ENCODE peak calls at places on chromosomes 11 and 22, in nine cellular contexts. Q is epithelial cell of esophagus; P is HAP-1; N is uterus; R is dorsolateral prefrontal cortex; U is CD4-positive, alpha-beta memory T cell; C is adipocyte; O is hepatocyte; A is breast epithelium. K is an unnamed sample.

GRCh38 chr11:27795955-27796861 is 96.0 kb upstream of the BDNF start:
- DNase-seq in Q (no peak), P (peak; percentile 54), N (no peak), R (no peak), U (no peak), C (peak; percentile 9), O (peak; percentile 41), A (no peak), K (no peak)

GRCh38 chr11:33266418-33267215 is 9.4 kb downstream of the HIPK3 start:
- DNase-seq in Q (no peak), P (no peak), N (no peak), R (no peak), U (no peak), C (peak; percentile 92), O (peak; percentile 21), A (no peak), K (peak; percentile 84)

GRCh38 chr22:49525366-49525765 is 302.3 kb downstream of the BRD1 start:
- DNase-seq in Q (no peak), P (no peak), N (no peak), R (no peak), U (no peak), C (no peak), O (no peak), A (no peak), K (no peak)

GRCh38 chr11:72228229-72228843 is 3.8 kb downstream of the INPPL1 start:
- DNase-seq in Q (peak; percentile 49), P (no peak), N (no peak), R (no peak), U (no peak), C (no peak), O (peak; percentile 11), A (peak; percentile 24), K (peak; percentile 8)

GRCh38 chr11:31110825-31111224 is 258.7 kb downstream of the DCDC1 start:
- DNase-seq in Q (no peak), P (no peak), N (no peak), R (no peak), U (no peak), C (no peak), O (no peak), A (no peak), K (peak; percentile 1)

GRCh38 chr11:120334894-120335462 is 1.2 kb upstream of the ARHGEF12 start:
- DNase-seq in Q (peak; percentile 86), P (peak; percentile 72), N (peak; percentile 84), R (no peak), U (peak; percentile 62), C (peak; percentile 93), O (peak; percentile 88), A (peak; percentile 67), K (peak; percentile 91)

GRCh38 chr11:114271316-114271715 is 24.9 kb upstream of the NNMT start:
- DNase-seq in Q (no peak), P (no peak), N (no peak), R (no peak), U (no peak), C (no peak), O (no peak), A (no peak), K (no peak)

GRCh38 chr11:67117667-67118058 is 1.4 kb upstream of the KDM2A start:
- DNase-seq in Q (no peak), P (no peak), N (peak; percentile 36), R (no peak), U (peak; percentile 27), C (no peak), O (peak; percentile 61), A (no peak), K (peak; percentile 24)

DNA sequence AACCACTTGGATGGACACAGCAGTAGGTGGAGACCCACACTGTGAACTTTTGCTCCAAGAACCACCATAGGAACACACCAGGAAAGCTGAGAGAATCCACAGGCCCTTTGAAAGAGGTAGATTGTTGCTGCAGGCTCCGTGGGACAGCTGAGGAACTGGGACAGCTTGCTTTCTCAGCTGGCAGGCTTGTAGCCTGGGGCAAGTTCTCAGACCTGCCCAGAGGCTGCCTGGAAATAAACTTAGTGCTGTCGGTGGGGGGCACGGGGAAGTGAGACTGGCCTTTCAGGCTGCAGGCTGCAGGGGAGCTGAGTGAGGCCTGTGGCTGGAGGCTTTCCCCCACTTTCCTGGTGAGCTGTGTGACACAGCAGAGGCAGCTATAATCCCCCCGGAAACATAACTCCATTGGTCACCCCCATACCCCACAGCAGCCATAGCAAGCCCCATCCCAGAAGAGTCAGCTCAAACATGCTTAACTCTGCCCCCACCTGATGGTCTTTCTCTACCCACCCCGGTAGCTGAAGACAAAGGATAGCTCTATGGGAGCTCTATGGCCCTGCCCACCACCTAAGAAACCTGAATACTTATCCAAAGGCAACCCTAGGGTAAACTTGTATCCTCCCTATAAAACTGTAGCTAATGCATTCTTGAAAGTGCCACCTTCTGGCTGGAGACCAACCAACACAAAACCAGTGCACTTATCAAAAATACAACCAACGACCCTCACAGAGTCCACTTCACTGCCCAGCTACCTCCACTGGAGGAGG is 21.4 kb upstream of the ACRV1 start:
- DNase-seq in Q (no peak), P (no peak), N (no peak), R (no peak), U (no peak), C (no peak), O (no peak), A (no peak), K (no peak)
- H3K4me3 ChIP-seq in Q (no peak overlapping the region), P (no peak overlapping the region), N (no peak overlapping the region), R (no peak overlapping the region), U (no peak overlapping the region), C (no peak overlapping the region), O (no peak overlapping the region), A (no peak overlapping the region), K (no peak overlapping the region)

GRCh38 chr11:62141111-62142042 is 17.6 kb downstream of the INCENP start:
- DNase-seq in Q (no peak), P (no peak), N (no peak), R (no peak), U (no peak), C (no peak), O (no peak), A (no peak), K (no peak)

GRCh38 chr11:62140302-62141110 is 16.7 kb downstream of the INCENP start:
- DNase-seq in Q (no peak), P (no peak), N (no peak), R (no peak), U (no peak), C (no peak), O (no peak), A (no peak), K (no peak)

GRCh38 chr11:62142921-62143320 is 19.1 kb downstream of the INCENP start:
- DNase-seq in Q (no peak), P (no peak), N (no peak), R (no peak), U (no peak), C (no peak), O (no peak), A (no peak), K (peak; percentile 35)

GRCh38 chr11:62143727-62144126 is 19.9 kb downstream of the INCENP start:
- DNase-seq in Q (no peak), P (no peak), N (no peak), R (no peak), U (no peak), C (no peak), O (no peak), A (peak; percentile 10), K (no peak)

GRCh38 chr11:62142043-62142375 is 18.2 kb downstream of the INCENP start:
- DNase-seq in Q (no peak), P (no peak), N (no peak), R (no peak), U (no peak), C (no peak), O (no peak), A (no peak), K (no peak)
- H3K4me3 ChIP-seq in Q (no peak overlapping the region), P (no peak overlapping the region), N (no peak overlapping the region), R (no peak overlapping the region), U (no peak overlapping the region), C (no peak overlapping the region), O (no peak overlapping the region), A (no peak overlapping the region), K (no peak overlapping the region)

GRCh38 chr22:41280854-41281253 is 5.1 kb downstream of the RANGAP1 start:
- DNase-seq in Q (no peak), P (no peak), N (no peak), R (no peak), U (no peak), C (no peak), O (no peak), A (no peak), K (no peak)

GRCh38 chr22:41286639-41287091 is 678 bp upstream of the RANGAP1 start:
- DNase-seq in Q (no peak), P (peak; percentile 23), N (no peak), R (no peak), U (no peak), C (peak; percentile 49), O (peak; percentile 35), A (no peak), K (no peak)

GRCh38 chr22:41285441-41285819 is 557 bp downstream of the RANGAP1 start:
- DNase-seq in Q (peak; percentile 97), P (no peak), N (no peak), R (peak; percentile 79), U (peak; percentile 86), C (peak; percentile 91), O (peak; percentile 92), A (no peak), K (peak; percentile 78)

GRCh38 chr22:41285820-41286638 is at the start of gene RANGAP1:
- DNase-seq in Q (peak; percentile 100), P (peak; percentile 98), N (peak; percentile 96), R (peak; percentile 99), U (peak; percentile 99), C (peak; percentile 100), O (peak; percentile 99), A (peak; percentile 96), K (peak; percentile 98)

DNA sequence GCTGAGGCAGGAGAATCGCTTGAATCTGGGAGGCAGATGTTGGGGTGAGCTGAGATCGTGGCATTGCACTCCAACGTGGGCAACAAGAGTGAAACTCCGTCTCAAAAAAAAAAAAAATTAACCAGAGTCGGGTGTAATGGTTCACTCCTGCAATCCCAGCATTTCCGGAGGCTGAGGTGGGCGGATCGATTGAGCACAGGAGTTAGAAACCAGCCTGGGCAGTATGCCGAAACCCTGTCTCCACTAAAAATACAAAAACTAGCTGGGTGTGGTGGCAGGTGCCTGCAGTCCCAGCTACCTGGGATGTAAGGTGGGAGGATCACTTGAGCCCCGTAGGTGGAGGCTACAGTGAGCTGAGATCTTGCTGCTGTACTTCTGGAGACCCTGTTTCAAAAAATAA is 1.5 kb downstream of the RANGAP1 start:
- DNase-seq in Q (peak; percentile 47), P (no peak), N (no peak), R (peak; percentile 43), U (no peak), C (no peak), O (no peak), A (no peak), K (no peak)
- H3K4me3 ChIP-seq in Q (peak overlapping the region; percentile 86), P (peak overlapping the region; percentile 91), N (no peak overlapping the region), R (peak overlapping the region; percentile 94), U (no peak overlapping the region), C (peak overlapping the region; percentile 85), O (no peak overlapping the region), A (no peak overlapping the region), K (no peak overlapping the region)

DNA sequence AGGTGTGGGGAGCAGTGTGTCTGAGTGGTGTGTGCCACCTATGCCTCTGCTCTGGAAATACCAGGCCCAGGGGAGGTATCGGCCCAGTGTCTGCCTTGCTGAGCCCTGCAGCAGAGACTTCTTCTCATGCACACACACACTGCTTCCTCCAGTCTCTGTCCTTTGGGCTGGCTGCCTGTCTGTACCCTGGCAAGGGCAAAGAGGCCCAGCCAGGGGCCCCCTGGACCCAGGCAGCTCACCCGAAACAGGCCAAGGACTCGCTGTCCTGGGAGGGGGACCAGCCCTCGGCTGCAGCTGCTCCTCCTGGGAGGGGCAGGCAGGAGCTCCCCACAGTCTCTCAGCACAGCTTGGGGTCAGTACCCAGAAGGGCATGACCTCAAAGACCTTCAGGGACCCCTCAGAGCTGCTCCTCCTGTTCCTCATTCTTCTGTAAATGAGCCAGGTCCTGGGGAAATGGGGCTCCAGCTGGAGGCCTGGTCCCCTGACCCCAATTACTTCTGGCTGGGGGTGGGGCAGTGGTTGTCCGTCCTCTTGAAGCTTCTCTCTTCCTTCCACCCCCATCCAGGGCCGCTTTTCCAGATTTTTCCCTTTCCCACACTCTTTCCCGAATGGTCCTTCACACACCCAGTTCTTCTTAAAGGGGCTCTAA is 24.5 kb upstream of the ALX4 start:
- DNase-seq in Q (no peak), P (no peak), N (no peak), R (no peak), U (no peak), C (no peak), O (no peak), A (no peak), K (no peak)
- H3K4me3 ChIP-seq in Q (no peak overlapping the region), P (no peak overlapping the region), N (no peak overlapping the region), R (no peak overlapping the region), U (no peak overlapping the region), C (no peak overlapping the region), O (no peak overlapping the region), A (no peak overlapping the region), K (no peak overlapping the region)